ENCODE peak calls at places on chromosomes 16 and 17, in eight cellular contexts. X, K, W, Y, F, N, H and A are unnamed samples.

GRCh38 chr17:40407460-40407859 is 10.2 kb downstream of the TOP2A start:
- DNase-seq in X (no peak), K (no peak), W (no peak), Y (no peak), F (no peak), N (no peak), H (no peak), A (no peak)

GRCh38 chr17:78205124-78205775 is 8.8 kb upstream of the BIRC5 start:
- DNase-seq in X (no peak), K (no peak), W (no peak), Y (no peak), F (no peak), N (no peak), H (no peak), A (no peak)

GRCh38 chr17:66819466-66819865 is 15.5 kb upstream of the CACNG5 start:
- DNase-seq in X (no peak), K (no peak), W (no peak), Y (no peak), F (no peak), N (no peak), H (no peak), A (no peak)

GRCh38 chr17:9833922-9834321 is 8.2 kb downstream of the GLP2R start:
- DNase-seq in X (no peak), K (no peak), W (no peak), Y (no peak), F (no peak), N (no peak), H (no peak), A (no peak)

GRCh38 chr16:6777624-6778023 is 555.0 kb upstream of the RBFOX1 start:
- DNase-seq in X (no peak), K (no peak), W (no peak), Y (no peak), F (no peak), N (no peak), H (no peak), A (no peak)

GRCh38 chr17:70661342-70662222 is 492.2 kb downstream of the KCNJ2 start:
- DNase-seq in X (peak), K (no peak), W (no peak), Y (no peak), F (no peak), N (peak), H (no peak), A (no peak)

GRCh38 chr17:67401598-67402504 is 24.8 kb downstream of the PITPNC1 start:
- DNase-seq in X (no peak), K (no peak), W (no peak), Y (no peak), F (no peak), N (no peak), H (no peak), A (no peak)

GRCh38 chr17:32648450-32648849 is 161.7 kb downstream of the CDK5R1 start:
- DNase-seq in X (no peak), K (no peak), W (no peak), Y (no peak), F (no peak), N (no peak), H (no peak), A (no peak)

GRCh38 chr16:20799599-20799998 is 6.7 kb downstream of the ERI2 start:
- DNase-seq in X (peak), K (no peak), W (no peak), Y (no peak), F (peak), N (peak), H (no peak), A (no peak)

GRCh38 chr17:67392111-67392510 is 15.0 kb downstream of the PITPNC1 start:
- DNase-seq in X (no peak), K (no peak), W (no peak), Y (no peak), F (no peak), N (no peak), H (no peak), A (no peak)

GRCh38 chr16:75264999-75265910 is 13.8 kb upstream of the BCAR1 start:
- DNase-seq in X (no peak), K (no peak), W (no peak), Y (peak), F (no peak), N (peak), H (peak), A (peak)

GRCh38 chr16:82631701-82632685 is 5.2 kb downstream of the CDH13 start:
- DNase-seq in X (peak), K (no peak), W (no peak), Y (no peak), F (no peak), N (no peak), H (no peak), A (no peak)

GRCh38 chr16:82954224-82954929 is 327.6 kb downstream of the CDH13 start:
- DNase-seq in X (peak), K (no peak), W (no peak), Y (no peak), F (no peak), N (peak), H (no peak), A (no peak)

GRCh38 chr17:31385428-31386285 is 5.8 kb upstream of the RAB11FIP4 start:
- DNase-seq in X (peak), K (no peak), W (no peak), Y (no peak), F (no peak), N (peak), H (no peak), A (no peak)

GRCh38 chr16:24645739-24646645 is 83.5 kb upstream of the TNRC6A start:
- DNase-seq in X (peak), K (no peak), W (no peak), Y (no peak), F (no peak), N (peak), H (no peak), A (no peak)

GRCh38 chr17:64115043-64115698 is 14.8 kb downstream of the ERN1 start:
- DNase-seq in X (peak), K (no peak), W (no peak), Y (no peak), F (no peak), N (peak), H (no peak), A (no peak)

GRCh38 chr17:77129568-77130301 is 11.0 kb upstream of the SEC14L1 start:
- DNase-seq in X (peak), K (no peak), W (no peak), Y (no peak), F (no peak), N (peak), H (peak), A (no peak)

GRCh38 chr17:10198509-10199249 is at the start of gene GAS7:
- DNase-seq in X (no peak), K (peak), W (no peak), Y (peak), F (peak), N (peak), H (peak), A (peak)

DNA sequence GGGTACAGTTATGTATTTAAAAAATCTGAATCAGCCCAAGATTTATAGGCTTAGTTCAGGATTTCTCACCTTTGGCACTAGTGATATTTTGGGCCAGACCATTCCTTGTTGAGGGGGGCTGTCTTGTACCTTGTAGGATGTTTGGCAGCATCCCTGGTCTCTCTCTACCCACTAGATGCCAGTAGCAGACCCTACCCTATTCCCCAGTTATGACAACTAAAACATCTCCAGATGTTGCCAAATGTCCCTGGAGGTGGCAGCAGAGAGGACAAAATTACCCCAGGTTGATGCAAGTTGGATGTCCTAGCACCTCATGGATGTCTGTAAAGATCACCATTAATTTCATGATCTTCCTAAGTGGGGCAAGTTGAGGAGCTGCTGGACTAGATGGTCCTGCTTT is 45.8 kb downstream of the SYT17 start:
- DNase-seq in X (no peak), K (no peak), W (no peak), Y (no peak), F (no peak), N (no peak), H (no peak), A (no peak)
- TF ChIP-seq CTCF in X (no peak), K (peak), W (no peak), Y (no peak), F (no peak), N (no peak), H (no peak), A (no peak)

GRCh38 chr16:13756411-13756810 is 163.5 kb upstream of the ERCC4 start:
- DNase-seq in X (no peak), K (peak), W (no peak), Y (no peak), F (no peak), N (no peak), H (peak), A (no peak)
- TF ChIP-seq CTCF in X (no peak), K (no peak), W (no peak), Y (no peak), F (no peak), N (no peak), H (no peak), A (no peak)

GRCh38 chr17:7001562-7001961 is 5.7 kb downstream of the ALOX12 start:
- DNase-seq in X (peak), K (no peak), W (no peak), Y (no peak), F (no peak), N (peak), H (peak), A (no peak)
- TF ChIP-seq CTCF in X (peak), K (peak), W (peak), Y (peak), F (peak), N (peak), H (peak), A (no peak)

DNA sequence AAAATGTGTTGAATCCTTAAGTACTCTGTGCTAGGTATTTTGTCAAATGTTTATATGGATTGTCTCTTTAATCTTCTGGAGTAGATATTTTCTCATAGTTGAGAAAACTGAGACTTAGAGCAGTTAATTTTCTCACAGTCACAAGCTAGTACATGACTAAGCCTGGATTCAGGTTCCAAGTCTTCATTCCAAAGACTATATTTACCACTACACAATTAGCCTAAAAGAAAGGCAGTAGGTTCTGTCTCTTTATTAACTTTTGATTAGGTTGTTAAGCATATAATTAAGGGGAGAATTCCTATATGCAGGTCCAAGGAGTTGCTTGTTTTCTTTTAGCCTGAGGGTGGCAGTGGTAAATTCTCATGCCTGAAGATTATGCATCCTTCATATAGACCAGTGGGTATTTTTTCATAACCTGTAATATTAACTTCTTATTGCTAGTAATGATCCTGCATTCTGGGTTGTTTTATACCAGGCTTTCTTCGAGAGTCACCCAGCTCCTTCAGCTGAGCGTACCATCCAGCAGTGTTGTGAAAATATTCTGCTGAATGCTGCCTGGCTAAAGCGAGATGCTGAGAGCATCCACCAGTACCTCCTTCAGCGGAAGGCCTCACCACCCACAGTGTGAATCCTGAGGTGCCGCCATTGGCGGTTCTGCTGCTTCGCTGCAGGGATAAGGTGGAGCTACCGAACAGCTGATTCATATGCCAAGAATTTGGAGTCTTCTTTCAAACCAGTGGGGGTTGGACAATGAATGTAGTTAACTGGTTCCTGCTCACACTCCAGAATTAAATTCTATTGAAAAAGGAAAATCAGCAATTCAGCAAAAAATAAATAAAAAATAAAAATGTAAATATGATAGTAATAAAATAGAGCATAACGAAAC is 28.2 kb upstream of the KPNB1 start:
- DNase-seq in X (peak), K (no peak), W (no peak), Y (no peak), F (peak), N (peak), H (peak), A (no peak)
- TF ChIP-seq CTCF in X (peak), K (no peak), W (no peak), Y (no peak), F (peak), N (no peak), H (no peak), A (no peak)

GRCh38 chr17:81558941-81559806 is 7.0 kb upstream of the FAAP100 start:
- DNase-seq in X (no peak), K (no peak), W (no peak), Y (no peak), F (no peak), N (peak), H (no peak), A (no peak)
- TF ChIP-seq CTCF in X (peak), K (peak), W (no peak), Y (no peak), F (peak), N (peak), H (no peak), A (no peak)

GRCh38 chr17:73533127-73533526 is 111.1 kb downstream of the SDK2 start:
- DNase-seq in X (no peak), K (no peak), W (no peak), Y (no peak), F (no peak), N (no peak), H (no peak), A (no peak)
- TF ChIP-seq CTCF in X (no peak), K (no peak), W (no peak), Y (no peak), F (no peak), N (no peak), H (no peak), A (no peak)

GRCh38 chr16:65878347-65878746 is 488.1 kb upstream of the CDH5 start:
- DNase-seq in X (no peak), K (no peak), W (no peak), Y (no peak), F (no peak), N (no peak), H (no peak), A (no peak)

GRCh38 chr16:65875362-65876199 is 490.9 kb upstream of the CDH5 start:
- DNase-seq in X (peak), K (no peak), W (no peak), Y (no peak), F (no peak), N (no peak), H (no peak), A (no peak)

GRCh38 chr16:65876200-65876498 is 490.3 kb upstream of the CDH5 start:
- DNase-seq in X (peak), K (no peak), W (no peak), Y (no peak), F (no peak), N (peak), H (no peak), A (no peak)

GRCh38 chr16:65876624-65877023 is 489.9 kb upstream of the CDH5 start:
- DNase-seq in X (peak), K (no peak), W (no peak), Y (no peak), F (no peak), N (no peak), H (no peak), A (no peak)
- TF ChIP-seq CTCF in X (no peak), K (no peak), W (no peak), Y (no peak), F (no peak), N (no peak), H (no peak), A (no peak)

DNA sequence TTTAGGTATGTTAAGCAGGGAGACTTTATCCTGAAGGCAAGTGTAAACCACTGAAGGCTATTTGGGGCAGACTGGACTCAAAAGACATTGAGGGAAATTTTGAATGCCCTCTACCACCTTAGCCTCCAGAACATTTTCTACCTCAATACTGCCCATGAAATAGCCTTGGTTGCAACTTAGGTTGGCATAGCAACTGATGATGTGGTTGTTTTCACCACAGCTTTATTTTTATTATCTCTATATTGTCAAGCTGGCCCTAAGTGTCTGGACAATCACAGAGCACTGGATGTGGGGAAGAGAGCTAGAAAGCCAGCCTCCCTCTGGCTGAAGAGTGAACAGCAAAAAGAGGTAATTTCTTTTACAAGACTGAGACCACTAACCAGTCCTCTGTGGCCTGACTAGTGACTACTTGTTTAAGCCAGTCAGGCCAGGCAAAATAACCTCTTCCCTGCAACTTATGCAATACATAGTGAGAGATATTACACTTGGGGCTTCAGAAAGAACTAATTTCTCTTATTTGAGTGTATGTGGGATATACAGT is 159.6 kb downstream of the HS3ST2 start:
- DNase-seq in X (no peak), K (no peak), W (no peak), Y (no peak), F (no peak), N (no peak), H (no peak), A (no peak)
- TF ChIP-seq CTCF in X (no peak), K (no peak), W (no peak), Y (no peak), F (no peak), N (no peak), H (no peak), A (no peak)

GRCh38 chr17:48612854-48613691 is 2.0 kb downstream of the HOXB8 start:
- DNase-seq in X (no peak), K (peak), W (no peak), Y (peak), F (peak), N (peak), H (peak), A (peak)
- TF ChIP-seq CTCF in X (peak), K (no peak), W (no peak), Y (peak), F (peak), N (no peak), H (no peak), A (no peak)